ENCODE peak calls at places on chromosome 13, in five cellular contexts. One of them, this sample, is unnamed. For H3K4me1, the result is how much of the 10 kb centered on the place peaks cover.

GRCh38 chr13:76991432-76991795 is 467 bp upstream of the CLN5 start:
- DNase-seq in heart left ventricle: peak
- DNase-seq in left lung: no peak
- DNase-seq in mammary epithelial cell: peak
- DNase-seq in left ventricle myocardium inferior: no peak
- DNase-seq in this sample: peak

GRCh38 chr13:29937836-29938235 is 87.4 kb upstream of the UBL3 start:
- DNase-seq in left lung: no peak
- DNase-seq in left ventricle myocardium inferior: no peak
- DNase-seq in mammary epithelial cell: no peak
- DNase-seq in heart left ventricle: no peak
- DNase-seq in this sample: no peak

GRCh38 chr13:95100525-95101121 is 200.6 kb downstream of the ABCC4 start:
- DNase-seq in left lung: no peak
- DNase-seq in mammary epithelial cell: peak
- DNase-seq in left ventricle myocardium inferior: no peak
- DNase-seq in heart left ventricle: no peak
- DNase-seq in this sample: no peak

GRCh38 chr13:45781553-45782326 is 69.8 kb downstream of the SIAH3 start:
- DNase-seq in heart left ventricle: peak
- DNase-seq in mammary epithelial cell: peak
- DNase-seq in left lung: no peak
- DNase-seq in left ventricle myocardium inferior: peak
- DNase-seq in this sample: no peak

GRCh38 chr13:111344471-111345191 is 24.2 kb downstream of the TEX29 start:
- DNase-seq in left lung: peak
- DNase-seq in mammary epithelial cell: no peak
- DNase-seq in heart left ventricle: no peak
- DNase-seq in left ventricle myocardium inferior: no peak
- DNase-seq in this sample: peak

GRCh38 chr13:44141213-44141724 is 232.4 kb upstream of the SERP2 start:
- DNase-seq in left ventricle myocardium inferior: no peak
- DNase-seq in heart left ventricle: no peak
- DNase-seq in left lung: no peak
- DNase-seq in mammary epithelial cell: peak
- DNase-seq in this sample: no peak

GRCh38 chr13:31846984-31847752 is 107.8 kb downstream of the RXFP2 start:
- DNase-seq in heart left ventricle: peak
- DNase-seq in left ventricle myocardium inferior: no peak
- DNase-seq in mammary epithelial cell: no peak
- DNase-seq in left lung: no peak
- DNase-seq in this sample: no peak

GRCh38 chr13:77124423-77124822 is 97.5 kb upstream of the FBXL3 start:
- DNase-seq in left ventricle myocardium inferior: no peak
- DNase-seq in mammary epithelial cell: no peak
- DNase-seq in heart left ventricle: no peak
- DNase-seq in left lung: no peak
- DNase-seq in this sample: no peak

GRCh38 chr13:88925954-88926353 is 1254.8 kb downstream of the SLITRK5 start:
- DNase-seq in left lung: peak
- DNase-seq in mammary epithelial cell: no peak
- DNase-seq in heart left ventricle: no peak
- DNase-seq in left ventricle myocardium inferior: peak
- DNase-seq in this sample: no peak

GRCh38 chr13:79445968-79446645 is 34.8 kb upstream of the NDFIP2 start:
- DNase-seq in left lung: no peak
- DNase-seq in mammary epithelial cell: no peak
- DNase-seq in left ventricle myocardium inferior: no peak
- DNase-seq in heart left ventricle: no peak
- DNase-seq in this sample: no peak
- H3K27ac ChIP-seq in left lung: no peak
- H3K27ac ChIP-seq in mammary epithelial cell: no peak
- H3K27ac ChIP-seq in left ventricle myocardium inferior: no peak
- H3K27ac ChIP-seq in heart left ventricle: no peak
- H3K27ac ChIP-seq in this sample: no peak

GRCh38 chr13:72535076-72535475 is 192.4 kb downstream of the MZT1 start:
- DNase-seq in mammary epithelial cell: no peak
- DNase-seq in left lung: no peak
- DNase-seq in left ventricle myocardium inferior: no peak
- DNase-seq in heart left ventricle: no peak
- DNase-seq in this sample: no peak
- H3K4me1 ChIP-seq in mammary epithelial cell: under half
- H3K4me1 ChIP-seq in left lung: under half
- H3K4me1 ChIP-seq in left ventricle myocardium inferior: under half
- H3K4me1 ChIP-seq in heart left ventricle: under half
- H3K4me1 ChIP-seq in this sample: under half

GRCh38 chr13:59408738-59409137 is 755.0 kb downstream of the DIAPH3 start:
- DNase-seq in heart left ventricle: no peak
- DNase-seq in left lung: no peak
- DNase-seq in mammary epithelial cell: no peak
- DNase-seq in left ventricle myocardium inferior: no peak
- DNase-seq in this sample: no peak

GRCh38 chr13:59413121-59413520 is 750.6 kb downstream of the DIAPH3 start:
- DNase-seq in left lung: no peak
- DNase-seq in left ventricle myocardium inferior: no peak
- DNase-seq in heart left ventricle: no peak
- DNase-seq in mammary epithelial cell: no peak
- DNase-seq in this sample: no peak

GRCh38 chr13:59409651-59410200 is 754.0 kb downstream of the DIAPH3 start:
- DNase-seq in mammary epithelial cell: no peak
- DNase-seq in left ventricle myocardium inferior: no peak
- DNase-seq in heart left ventricle: no peak
- DNase-seq in left lung: no peak
- DNase-seq in this sample: no peak

DNA sequence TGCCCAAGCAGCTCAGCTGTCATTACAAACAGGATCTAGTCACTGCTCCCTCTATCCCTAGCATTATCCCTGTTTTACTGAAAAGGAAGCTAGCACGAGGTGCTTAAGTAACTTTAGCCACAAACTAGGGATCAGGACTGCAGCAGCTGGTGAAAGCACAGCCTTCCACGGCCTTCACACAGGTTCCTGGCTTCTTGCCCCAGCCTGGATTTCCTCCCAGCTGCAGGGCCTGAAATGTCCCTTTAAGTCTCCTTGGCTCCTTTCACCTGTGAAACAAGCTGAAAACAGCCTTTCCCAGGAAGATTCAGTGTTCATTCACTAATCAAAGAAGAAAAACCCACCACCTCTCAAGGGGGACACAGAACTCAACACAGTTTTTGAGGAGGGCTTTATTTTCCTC is 754.5 kb downstream of the DIAPH3 start:
- DNase-seq in heart left ventricle: peak
- DNase-seq in mammary epithelial cell: no peak
- DNase-seq in left lung: peak
- DNase-seq in left ventricle myocardium inferior: peak
- DNase-seq in this sample: no peak
- H3K4me3 ChIP-seq in heart left ventricle: no peak
- H3K4me3 ChIP-seq in mammary epithelial cell: no peak
- H3K4me3 ChIP-seq in left lung: no peak
- H3K4me3 ChIP-seq in left ventricle myocardium inferior: no peak
- H3K4me3 ChIP-seq in this sample: no peak

GRCh38 chr13:23074054-23074805 is 106.5 kb upstream of the SGCG start:
- DNase-seq in left ventricle myocardium inferior: no peak
- DNase-seq in heart left ventricle: no peak
- DNase-seq in left lung: no peak
- DNase-seq in mammary epithelial cell: no peak
- DNase-seq in this sample: no peak

GRCh38 chr13:23067129-23067528 is 113.7 kb upstream of the SGCG start:
- DNase-seq in left ventricle myocardium inferior: no peak
- DNase-seq in left lung: no peak
- DNase-seq in heart left ventricle: no peak
- DNase-seq in mammary epithelial cell: no peak
- DNase-seq in this sample: no peak

DNA sequence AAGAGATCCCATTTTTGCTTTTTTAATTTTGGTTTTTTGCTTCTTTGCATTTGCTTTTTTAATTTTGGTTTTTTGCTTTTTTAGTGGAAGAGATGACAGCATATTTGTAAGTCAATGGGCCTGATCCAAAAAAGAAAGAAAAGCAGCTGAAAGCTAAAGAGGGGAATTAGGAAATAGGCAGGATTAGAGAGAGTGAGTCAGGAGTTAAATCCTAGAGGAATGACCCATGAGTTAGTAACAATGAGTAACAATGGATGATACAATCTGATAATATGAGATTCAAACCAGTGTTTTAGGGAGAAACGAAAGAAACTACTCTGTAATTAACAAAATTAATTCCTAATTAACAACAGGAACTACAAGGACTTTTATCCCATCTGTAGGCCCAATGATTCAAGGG is 111.2 kb upstream of the SGCG start:
- DNase-seq in mammary epithelial cell: no peak
- DNase-seq in heart left ventricle: no peak
- DNase-seq in left lung: no peak
- DNase-seq in left ventricle myocardium inferior: no peak
- DNase-seq in this sample: no peak
- H3K27ac ChIP-seq in mammary epithelial cell: no peak
- H3K27ac ChIP-seq in heart left ventricle: no peak
- H3K27ac ChIP-seq in left lung: no peak
- H3K27ac ChIP-seq in left ventricle myocardium inferior: no peak
- H3K27ac ChIP-seq in this sample: no peak

DNA sequence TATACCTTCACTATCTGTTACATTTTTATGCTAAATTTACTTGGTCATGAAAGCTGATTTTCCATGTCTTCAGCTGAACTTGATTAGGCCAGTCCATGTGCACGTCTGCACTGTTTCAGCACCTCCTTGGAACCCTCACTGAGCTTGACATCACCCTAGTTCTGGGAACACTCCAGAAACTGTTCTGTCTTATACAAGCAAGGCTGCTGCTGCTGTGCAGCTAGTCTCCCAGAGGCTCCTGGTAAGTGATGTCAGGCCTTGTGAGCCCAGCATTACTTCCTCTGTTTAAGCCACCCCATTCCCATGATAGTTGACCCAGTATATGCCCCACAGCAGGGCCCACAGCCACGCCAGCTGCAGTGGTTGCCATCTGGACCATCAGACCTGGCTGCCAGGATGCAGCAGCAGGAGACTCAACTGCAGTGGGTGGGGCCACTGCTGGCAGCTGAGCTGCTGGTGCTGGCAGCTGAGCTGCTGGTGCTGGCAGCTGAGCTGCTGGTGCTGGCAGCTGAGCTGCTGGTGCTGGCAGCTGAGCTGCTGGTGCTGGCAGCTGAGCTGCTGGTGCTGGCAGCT is 90.5 kb upstream of the AKAP11 start:
- DNase-seq in mammary epithelial cell: no peak
- DNase-seq in heart left ventricle: no peak
- DNase-seq in left ventricle myocardium inferior: no peak
- DNase-seq in left lung: no peak
- DNase-seq in this sample: no peak
- H3K4me1 ChIP-seq in mammary epithelial cell: under half
- H3K4me1 ChIP-seq in heart left ventricle: under half
- H3K4me1 ChIP-seq in left ventricle myocardium inferior: under half
- H3K4me1 ChIP-seq in left lung: under half
- H3K4me1 ChIP-seq in this sample: under half

DNA sequence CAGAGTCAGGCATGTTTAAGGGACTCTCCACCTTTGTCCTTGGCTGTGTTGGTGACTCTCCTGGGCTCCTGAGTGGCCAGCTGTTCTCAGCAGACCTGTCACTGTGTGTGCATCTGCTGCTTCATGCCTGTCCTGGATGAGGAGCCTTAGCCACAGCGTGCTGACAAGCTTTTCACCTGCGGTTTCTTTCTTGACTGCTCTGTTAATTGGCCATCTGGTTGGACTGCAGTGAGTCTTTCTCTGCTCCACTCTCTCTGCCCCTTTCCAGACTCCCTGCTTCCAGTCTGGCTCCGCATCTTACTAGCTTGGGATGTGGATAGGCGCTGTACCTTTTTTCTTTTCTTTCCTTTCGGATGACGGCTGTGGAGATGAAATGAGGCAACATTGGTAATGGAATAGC is 38.8 kb downstream of the POLR1D start:
- DNase-seq in mammary epithelial cell: no peak
- DNase-seq in heart left ventricle: no peak
- DNase-seq in left ventricle myocardium inferior: no peak
- DNase-seq in left lung: no peak
- DNase-seq in this sample: no peak
- H3K4me3 ChIP-seq in mammary epithelial cell: no peak
- H3K4me3 ChIP-seq in heart left ventricle: no peak
- H3K4me3 ChIP-seq in left ventricle myocardium inferior: no peak
- H3K4me3 ChIP-seq in left lung: no peak
- H3K4me3 ChIP-seq in this sample: no peak

GRCh38 chr13:37385248-37385647 is 213.3 kb downstream of the POSTN start:
- DNase-seq in mammary epithelial cell: no peak
- DNase-seq in heart left ventricle: no peak
- DNase-seq in left ventricle myocardium inferior: no peak
- DNase-seq in left lung: no peak
- DNase-seq in this sample: no peak
- H3K27ac ChIP-seq in mammary epithelial cell: no peak
- H3K27ac ChIP-seq in heart left ventricle: no peak
- H3K27ac ChIP-seq in left ventricle myocardium inferior: no peak
- H3K27ac ChIP-seq in left lung: no peak
- H3K27ac ChIP-seq in this sample: no peak

DNA sequence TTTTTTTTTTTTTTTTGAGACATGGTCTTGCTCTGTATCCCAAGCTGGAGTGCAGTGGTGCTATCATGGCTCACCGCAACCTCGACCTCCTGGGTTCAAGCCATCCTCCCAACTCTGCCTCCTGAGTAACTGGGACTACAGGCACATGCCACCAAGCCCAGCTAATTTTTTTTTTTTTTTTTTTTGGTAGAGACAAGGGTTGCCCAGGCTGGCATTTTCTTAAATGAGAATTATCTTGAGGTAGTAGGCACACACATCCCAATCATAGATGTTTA is 68.5 kb upstream of the GPR183 start:
- DNase-seq in mammary epithelial cell: no peak
- DNase-seq in left lung: no peak
- DNase-seq in left ventricle myocardium inferior: no peak
- DNase-seq in heart left ventricle: no peak
- DNase-seq in this sample: no peak
- H3K4me1 ChIP-seq in mammary epithelial cell: under half
- H3K4me1 ChIP-seq in left lung: under half
- H3K4me1 ChIP-seq in left ventricle myocardium inferior: under half
- H3K4me1 ChIP-seq in heart left ventricle: under half
- H3K4me1 ChIP-seq in this sample: under half

This sample was measured in aorta.